ENCODE peak calls at places on chromosomes 2 and 18, in seven cellular contexts. J is K562, W is GM12878, O is endothelial cell of umbilical vein, R is HepG2, G is H1, E is HCT116. A is an unnamed sample.

GRCh38 chr18:2134364-2134763 is 436.9 kb downstream of the METTL4 start:
- DNase-seq in J (no peak), W (no peak), O (no peak), R (no peak), G (no peak), E (no peak), A (no peak)

GRCh38 chr2:33528551-33528950 is 52.1 kb downstream of the RASGRP3 start:
- DNase-seq in J (no peak), W (no peak), O (no peak), R (no peak), G (no peak), E (no peak), A (no peak)

GRCh38 chr2:136637402-136637801 is 127.9 kb upstream of the THSD7B start:
- DNase-seq in J (no peak), W (no peak), O (no peak), R (no peak), G (no peak), E (no peak), A (no peak)

GRCh38 chr2:55768991-55769390 is 75.3 kb upstream of the PNPT1 start:
- DNase-seq in J (no peak), W (no peak), O (no peak), R (no peak), G (no peak), E (no peak), A (no peak)

GRCh38 chr18:26089247-26090129 is 925 bp downstream of the SS18 start:
- DNase-seq in J (peak), W (no peak), O (peak), R (peak), G (peak), E (no peak), A (no peak)

GRCh38 chr2:85537600-85538506 is 1.1 kb upstream of the MAT2A start:
- DNase-seq in J (peak), W (no peak), O (peak), R (peak), G (peak), E (no peak), A (no peak)

GRCh38 chr2:196568506-196568905 is 71.0 kb upstream of the CCDC150 start:
- DNase-seq in J (no peak), W (no peak), O (no peak), R (no peak), G (no peak), E (no peak), A (no peak)

GRCh38 chr2:45595724-45596435 is 15.2 kb downstream of the SRBD1 start:
- DNase-seq in J (no peak), W (no peak), O (peak), R (no peak), G (no peak), E (no peak), A (no peak)

GRCh38 chr2:11344956-11345671 is 678 bp upstream of the ROCK2 start:
- DNase-seq in J (no peak), W (no peak), O (peak), R (peak), G (peak), E (peak), A (no peak)

GRCh38 chr2:151900261-151900660 is 72.0 kb upstream of the ARL5A start:
- DNase-seq in J (no peak), W (no peak), O (no peak), R (no peak), G (no peak), E (no peak), A (no peak)

GRCh38 chr2:85621338-85621737 is 5.4 kb downstream of the USP39 start:
- DNase-seq in J (no peak), W (no peak), O (no peak), R (no peak), G (no peak), E (no peak), A (no peak)

GRCh38 chr2:134244091-134244490 is 9.8 kb upstream of the MGAT5 start:
- DNase-seq in J (no peak), W (no peak), O (no peak), R (no peak), G (no peak), E (no peak), A (no peak)

GRCh38 chr2:166163775-166164174 is 36.0 kb upstream of the SCN1A start:
- DNase-seq in J (no peak), W (no peak), O (no peak), R (peak), G (no peak), E (no peak), A (no peak)

GRCh38 chr2:99708231-99708630 is 218.4 kb upstream of the REV1 start:
- DNase-seq in J (peak), W (no peak), O (no peak), R (no peak), G (peak), E (no peak), A (no peak)

GRCh38 chr2:61995515-61995914 is 90.0 kb downstream of the COMMD1 start:
- DNase-seq in J (no peak), W (peak), O (no peak), R (no peak), G (no peak), E (no peak), A (no peak)
- H3K9ac ChIP-seq in J (no peak), W (no peak), O (peak), R (no peak), G (no peak), E (no peak), A (no peak)

DNA sequence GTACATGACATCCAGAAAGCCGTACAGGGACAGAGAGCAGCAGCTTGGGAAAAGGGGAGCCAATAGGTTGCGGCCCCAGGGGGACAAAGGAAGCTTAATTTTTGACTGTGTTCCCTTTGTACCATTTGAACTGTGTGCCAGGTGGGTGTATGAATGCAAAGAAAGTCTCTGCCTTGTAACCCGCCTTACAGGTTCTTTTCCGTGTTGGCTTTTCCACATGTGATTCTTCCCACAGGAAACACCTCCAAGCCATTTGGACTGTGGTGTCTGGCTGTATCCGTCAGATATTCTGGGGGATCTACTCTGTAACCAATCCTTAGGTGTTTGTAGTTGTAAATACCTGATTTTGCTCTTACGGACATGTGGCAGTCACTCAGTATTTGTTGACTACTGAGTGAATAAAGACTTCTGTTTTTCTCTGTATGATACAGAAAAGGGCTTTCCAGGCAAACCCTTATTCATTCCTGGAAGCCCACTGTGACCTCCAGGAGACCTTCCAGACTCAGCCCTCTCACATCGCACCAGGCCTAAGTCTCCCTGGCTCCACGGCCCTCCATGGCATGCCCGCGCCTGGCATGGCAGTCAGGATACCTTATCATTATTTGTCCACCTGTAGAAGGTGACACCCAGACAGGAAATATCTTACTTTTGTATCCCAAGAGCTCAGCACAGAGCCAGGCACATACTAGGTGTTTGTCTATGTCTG is 1.2 kb downstream of the LRRFIP1 start:
- DNase-seq in J (no peak), W (no peak), O (no peak), R (no peak), G (no peak), E (no peak), A (no peak)
- TF ChIP-seq EZH2 in J (no peak), W (no peak), O (no peak), R (peak), G (no peak), E (no peak), A (no peak)

DNA sequence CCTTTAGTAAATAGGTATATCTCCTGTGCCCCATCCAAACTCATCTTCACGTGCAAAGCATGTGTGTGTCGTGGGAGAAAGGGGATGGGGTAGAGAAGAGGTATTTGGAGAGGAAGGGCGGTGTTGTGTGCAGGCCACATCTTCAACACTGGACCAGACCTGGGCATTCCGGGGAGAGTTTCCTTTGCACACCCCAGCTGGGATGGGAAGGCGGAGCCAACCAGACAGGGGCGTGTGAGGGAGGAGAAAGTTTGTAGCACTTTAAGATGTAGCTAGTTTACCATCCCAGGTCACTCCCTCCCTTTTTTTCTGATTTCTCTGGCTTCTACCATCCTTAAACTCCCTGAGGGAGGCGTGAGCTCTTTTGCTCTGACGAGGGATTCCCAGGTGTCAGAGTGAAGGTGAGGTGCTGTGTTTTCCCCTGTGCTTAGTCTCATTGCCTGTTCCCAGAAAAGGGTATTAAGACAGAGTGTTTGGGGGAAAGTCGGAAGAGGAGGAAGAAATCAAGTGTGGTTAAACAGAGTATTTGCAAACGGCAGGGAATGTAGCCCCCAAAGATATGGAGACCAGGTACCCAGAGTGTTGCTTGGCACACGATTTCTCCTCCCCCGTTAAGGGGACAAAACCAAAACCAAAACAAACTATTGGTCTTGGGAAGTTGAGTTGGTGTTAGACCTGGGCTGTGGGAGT is 1.6 kb downstream of the SETBP1 start:
- DNase-seq in J (no peak), W (no peak), O (no peak), R (no peak), G (peak), E (no peak), A (no peak)
- TF ChIP-seq POLR2AphosphoS5 in J (no peak), W (no peak), O (no peak), R (peak), G (no peak), E (no peak), A (no peak)

GRCh38 chr2:29611261-29611660 is 310.1 kb downstream of the ALK start:
- DNase-seq in J (no peak), W (no peak), O (no peak), R (no peak), G (no peak), E (no peak), A (no peak)

GRCh38 chr2:29606105-29606871 is 315.1 kb downstream of the ALK start:
- DNase-seq in J (no peak), W (no peak), O (no peak), R (no peak), G (no peak), E (no peak), A (no peak)

GRCh38 chr2:29603341-29603740 is 318.0 kb downstream of the ALK start:
- DNase-seq in J (no peak), W (no peak), O (no peak), R (no peak), G (no peak), E (no peak), A (no peak)

GRCh38 chr2:29610569-29610968 is 310.8 kb downstream of the ALK start:
- DNase-seq in J (no peak), W (no peak), O (no peak), R (no peak), G (no peak), E (no peak), A (no peak)

DNA sequence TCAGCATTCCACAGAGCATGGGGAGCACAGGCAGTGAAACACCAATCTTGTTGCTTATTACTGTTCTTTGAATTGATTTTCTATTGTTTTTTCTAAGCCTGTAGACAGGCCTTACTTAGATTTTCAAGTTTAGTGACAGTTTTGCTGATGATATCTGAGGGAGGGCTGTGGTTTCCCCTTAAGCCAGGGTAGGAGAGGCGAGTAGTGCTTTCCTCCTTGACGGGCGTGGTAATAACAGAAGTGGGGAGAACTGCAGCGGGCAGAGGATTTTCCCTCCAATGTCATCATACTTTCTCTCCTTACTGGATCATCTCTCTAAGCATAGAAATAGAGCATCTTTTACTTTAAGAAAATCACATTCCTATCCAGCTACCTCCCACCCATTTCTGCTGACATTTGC is 314.4 kb downstream of the ALK start:
- DNase-seq in J (no peak), W (no peak), O (no peak), R (no peak), G (no peak), E (no peak), A (no peak)
- H3K9ac ChIP-seq in J (no peak), W (no peak), O (no peak), R (no peak), G (no peak), E (no peak), A (no peak)

GRCh38 chr2:26172866-26173595 is at the start of gene GAREM2:
- DNase-seq in J (peak), W (no peak), O (no peak), R (no peak), G (no peak), E (no peak), A (no peak)
- TF ChIP-seq EZH2 in J (no peak), W (no peak), O (peak), R (no peak), G (no peak), E (no peak), A (no peak)

GRCh38 chr2:237701033-237701858 is 73.9 kb downstream of the LRRFIP1 start:
- DNase-seq in J (no peak), W (no peak), O (no peak), R (no peak), G (no peak), E (no peak), A (no peak)

GRCh38 chr2:237702439-237703397 is 75.3 kb downstream of the LRRFIP1 start:
- DNase-seq in J (no peak), W (no peak), O (peak), R (no peak), G (no peak), E (no peak), A (no peak)

GRCh38 chr2:237699870-237700582 is 72.6 kb downstream of the LRRFIP1 start:
- DNase-seq in J (no peak), W (no peak), O (no peak), R (no peak), G (no peak), E (no peak), A (no peak)

GRCh38 chr2:237701859-237702370 is 74.5 kb downstream of the LRRFIP1 start:
- DNase-seq in J (no peak), W (no peak), O (no peak), R (no peak), G (no peak), E (no peak), A (no peak)

DNA sequence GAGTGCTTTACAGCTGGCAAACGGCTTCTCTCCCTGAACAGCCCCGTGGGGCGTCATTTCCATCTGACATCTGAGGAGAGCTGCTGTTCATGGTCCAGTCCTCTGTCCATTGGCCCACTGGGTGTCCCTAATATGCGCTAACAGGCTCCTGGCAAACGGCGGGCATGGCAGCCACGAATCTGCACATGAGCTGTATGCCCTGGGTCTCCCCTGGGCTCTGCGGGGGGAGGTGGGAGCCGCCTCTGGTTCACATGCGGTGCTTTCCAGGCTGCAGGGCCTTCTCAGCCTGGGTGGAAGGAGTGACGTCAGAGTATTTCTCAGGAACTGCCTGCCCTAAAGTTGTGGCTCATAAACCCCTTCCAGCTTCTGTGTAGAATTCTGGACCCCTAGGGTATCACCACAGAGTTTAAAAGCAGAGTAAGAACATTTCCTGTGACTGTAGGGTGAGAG is 73.2 kb downstream of the LRRFIP1 start:
- DNase-seq in J (no peak), W (peak), O (peak), R (no peak), G (no peak), E (no peak), A (peak)
- TF ChIP-seq POLR2AphosphoS5 in J (no peak), W (no peak), O (no peak), R (no peak), G (no peak), E (no peak), A (peak)

GRCh38 chr2:188527701-188528100 is 236.0 kb downstream of the GULP1 start:
- DNase-seq in J (no peak), W (no peak), O (no peak), R (no peak), G (no peak), E (no peak), A (no peak)
- H3K9ac ChIP-seq in J (no peak), W (no peak), O (no peak), R (no peak), G (no peak), E (no peak), A (no peak)

GRCh38 chr2:68643011-68643873 is at the start of gene PROKR1:
- DNase-seq in J (peak), W (no peak), O (peak), R (no peak), G (peak), E (no peak), A (no peak)

GRCh38 chr2:68645523-68645922 is 2.1 kb downstream of the PROKR1 start:
- DNase-seq in J (no peak), W (no peak), O (no peak), R (no peak), G (no peak), E (no peak), A (no peak)

GRCh38 chr2:68646303-68646702 is 2.9 kb downstream of the PROKR1 start:
- DNase-seq in J (no peak), W (no peak), O (no peak), R (peak), G (no peak), E (peak), A (no peak)

DNA sequence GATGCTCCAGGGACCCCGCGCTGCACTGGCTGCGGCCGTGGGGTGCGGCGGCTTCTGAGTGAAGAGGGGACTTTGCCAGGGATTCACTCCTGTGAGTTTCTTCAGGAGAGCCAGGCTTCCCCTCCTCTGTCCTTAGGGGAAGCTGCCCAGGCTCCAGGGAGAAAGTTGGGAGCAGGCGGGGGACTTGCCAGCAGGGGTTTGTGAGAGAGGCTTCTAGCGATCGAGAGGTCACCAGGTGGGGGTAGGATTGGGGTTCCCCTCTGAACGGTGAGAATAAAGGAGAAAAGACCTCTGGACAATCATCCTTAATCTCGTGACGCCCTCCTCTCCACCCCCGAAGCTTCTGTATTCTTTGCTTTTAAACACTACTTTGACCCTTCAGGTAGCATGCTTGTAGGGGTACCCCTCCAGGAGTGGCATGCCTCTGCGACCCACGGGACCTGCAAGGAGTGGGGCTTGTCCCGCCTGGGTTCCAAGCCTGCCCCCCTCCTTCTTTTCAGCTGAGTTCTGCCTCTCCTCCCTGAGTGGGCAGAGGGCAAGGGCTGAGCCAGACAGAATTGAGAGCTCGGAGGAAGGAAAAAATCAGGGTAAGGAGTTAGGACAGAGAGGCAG is 601 bp downstream of the PROKR1 start:
- DNase-seq in J (no peak), W (no peak), O (no peak), R (no peak), G (no peak), E (no peak), A (no peak)
- TF ChIP-seq EZH2 in J (no peak), W (no peak), O (no peak), R (no peak), G (no peak), E (no peak), A (no peak)

DNA sequence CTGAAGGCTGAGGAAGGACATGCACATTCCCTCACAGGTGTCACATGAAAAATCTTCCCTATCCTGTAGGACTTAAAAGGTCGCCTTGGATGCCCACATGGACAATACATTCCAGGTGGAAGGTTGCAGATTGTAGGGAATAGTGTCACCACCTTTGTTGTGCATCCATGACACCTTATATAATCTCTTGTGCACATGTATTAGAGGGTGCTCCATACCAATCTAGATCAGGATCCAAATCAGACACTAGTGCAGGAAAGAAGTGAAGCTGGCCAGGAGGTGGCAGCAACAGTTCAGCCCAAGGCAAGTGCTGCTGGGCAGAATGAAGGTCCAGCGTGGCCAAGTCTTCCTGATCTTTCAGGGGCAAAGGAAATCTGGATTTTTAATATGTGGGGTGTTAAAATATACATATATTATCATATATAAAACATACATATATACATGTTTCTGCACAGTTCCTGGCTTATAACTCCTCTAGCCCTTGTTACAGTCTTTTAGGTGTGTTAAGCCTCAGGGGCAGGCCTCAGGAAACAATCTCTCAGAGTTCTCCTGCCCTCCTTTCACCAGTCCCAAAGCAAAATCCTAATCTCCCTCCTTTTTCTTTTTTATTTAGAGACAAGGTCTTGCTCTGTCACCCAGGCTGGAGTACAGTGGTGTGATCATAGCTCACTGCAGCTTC is 16.6 kb downstream of the NIF3L1 start:
- DNase-seq in J (peak), W (no peak), O (peak), R (peak), G (peak), E (peak), A (no peak)
- TF ChIP-seq POLR2AphosphoS5 in J (no peak), W (no peak), O (peak), R (peak), G (no peak), E (no peak), A (no peak)

A was measured in SK-N-MC.